ENCODE peak calls at places on chromosomes 6 and 20, in nine cellular contexts. P is IMR-90, E is Calu3, J is psoas muscle, C is heart right ventricle, O is HFFc6, X is neural progenitor cell, B is GM13977, H is suprapubic skin. M is an unnamed sample.

GRCh38 chr6:170221052-170221752 is 69.7 kb downstream of the DLL1 start:
- DNase-seq in O (no peak), P (no peak), J (no peak), B (no peak), H (peak; percentile 53), X (no peak), C (no peak), E (no peak), M (no peak)

GRCh38 chr6:105226598-105227291 is 46.9 kb upstream of the POPDC3 start:
- DNase-seq in X (no peak), J (no peak), P (peak; percentile 39), E (no peak), C (peak; percentile 17), O (peak; percentile 59), H (no peak), B (no peak), M (no peak)

GRCh38 chr6:145244712-145245111 is 490.6 kb downstream of the EPM2A start:
- DNase-seq in H (no peak), B (no peak), C (no peak), X (no peak), E (no peak), P (no peak), O (no peak), J (no peak), M (no peak)

GRCh38 chr6:36607782-36608386 is 13.7 kb downstream of the SRSF3 start:
- DNase-seq in O (no peak), X (no peak), J (no peak), B (no peak), C (no peak), P (no peak), H (peak; percentile 15), E (no peak), M (no peak)

GRCh38 chr20:38143238-38143645 is 21.8 kb downstream of the TGM2 start:
- DNase-seq in B (no peak), E (peak; percentile 91), J (no peak), H (no peak), P (no peak), X (no peak), C (no peak), O (no peak), M (no peak)

GRCh38 chr6:111211411-111212030 is 124.2 kb downstream of the SLC16A10 start:
- DNase-seq in B (no peak), C (no peak), O (no peak), H (no peak), X (no peak), E (no peak), P (no peak), J (peak; percentile 20), M (no peak)

GRCh38 chr20:50029697-50030428 is 47.1 kb downstream of the SNAI1 start:
- DNase-seq in J (peak; percentile 77), E (peak; percentile 58), B (no peak), X (no peak), P (peak; percentile 95), O (peak; percentile 92), H (no peak), C (peak; percentile 60), M (no peak)

GRCh38 chr6:98416027-98416426 is 418.3 kb upstream of the POU3F2 start:
- DNase-seq in B (no peak), O (no peak), X (no peak), J (no peak), C (no peak), H (no peak), P (no peak), E (no peak), M (no peak)

GRCh38 chr6:147040041-147040440 is 164.2 kb upstream of the STXBP5 start:
- DNase-seq in P (peak; percentile 55), X (no peak), E (no peak), C (no peak), O (no peak), J (no peak), B (no peak), H (no peak), M (no peak)

GRCh38 chr6:159463440-159463839 is 229.6 kb downstream of the SOD2 start:
- DNase-seq in J (no peak), P (peak; percentile 10), B (no peak), H (no peak), X (peak; percentile 58), C (no peak), E (no peak), O (no peak), M (no peak)

GRCh38 chr6:47456536-47456975 is 21.0 kb upstream of the CD2AP start:
- DNase-seq in B (no peak), O (no peak), H (no peak), X (no peak), C (no peak), J (no peak), E (no peak), P (no peak), M (no peak)

GRCh38 chr20:3051385-3052019 is 5.7 kb downstream of the MRPS26 start:
- DNase-seq in X (no peak), H (no peak), E (no peak), B (no peak), C (no peak), J (no peak), P (no peak), O (no peak), M (no peak)

GRCh38 chr20:11401988-11402387 is 515.7 kb upstream of the BTBD3 start:
- DNase-seq in P (no peak), E (no peak), O (no peak), X (no peak), J (no peak), H (no peak), B (no peak), C (no peak), M (peak; percentile 26)

GRCh38 chr6:128605961-128606360 is 85.6 kb upstream of the PTPRK start:
- DNase-seq in O (peak; percentile 23), X (no peak), C (no peak), E (no peak), P (peak; percentile 15), J (no peak), B (no peak), H (no peak), M (no peak)

GRCh38 chr20:64102647-64103354 is 4.6 kb downstream of the NPBWR2 start:
- DNase-seq in B (no peak), O (no peak), X (peak; percentile 84), P (no peak), J (peak; percentile 13), C (no peak), H (no peak), E (no peak), M (no peak)
- TF ChIP-seq CTCF in B (no peak), O (no peak), X (no peak), P (no peak), J (no peak), C (no peak), H (no peak), E (no peak), M (no peak)

GRCh38 chr6:43667245-43668150 is 20.1 kb downstream of the MRPS18A start:
- DNase-seq in O (peak; percentile 23), C (peak; percentile 83), J (peak; percentile 84), E (peak; percentile 94), X (peak; percentile 84), P (peak; percentile 60), B (peak; percentile 84), H (peak; percentile 86), M (peak; percentile 82)

GRCh38 chr6:43669922-43670622 is 17.5 kb downstream of the MRPS18A start:
- DNase-seq in C (no peak), E (no peak), H (no peak), O (no peak), P (no peak), J (no peak), B (peak; percentile 45), X (no peak), M (peak; percentile 58)

GRCh38 chr6:43666181-43666920 is 21.2 kb downstream of the MRPS18A start:
- DNase-seq in H (no peak), P (no peak), X (peak; percentile 33), J (no peak), O (no peak), C (no peak), B (no peak), E (no peak), M (no peak)

GRCh38 chr6:43669050-43669921 is 18.3 kb downstream of the MRPS18A start:
- DNase-seq in E (peak; percentile 29), P (peak; percentile 59), B (no peak), J (peak; percentile 82), X (peak; percentile 64), C (peak; percentile 72), O (peak; percentile 55), H (peak; percentile 83), M (no peak)

GRCh38 chr6:43668151-43669028 is 19.2 kb downstream of the MRPS18A start:
- DNase-seq in J (peak; percentile 74), O (peak; percentile 22), H (no peak), B (peak; percentile 75), E (peak; percentile 87), P (peak; percentile 36), C (peak; percentile 57), X (peak; percentile 80), M (peak; percentile 75)
- TF ChIP-seq CTCF in J (peak; percentile 52), O (peak; percentile 77), H (peak; percentile 21), B (peak; percentile 73), E (peak; percentile 85), P (peak; percentile 52), C (peak; percentile 61), X (peak; percentile 56), M (peak; percentile 49)

GRCh38 chr6:1130692-1131091 is 181.2 kb upstream of the FOXQ1 start:
- DNase-seq in C (peak; percentile 51), J (no peak), O (no peak), P (no peak), X (no peak), B (no peak), E (no peak), H (no peak), M (no peak)
- TF ChIP-seq CTCF in C (no peak), J (no peak), O (no peak), P (no peak), X (no peak), B (no peak), E (no peak), H (no peak), M (no peak)

GRCh38 chr6:72212686-72213085 is 326.3 kb downstream of the RIMS1 start:
- DNase-seq in J (no peak), H (no peak), B (no peak), X (no peak), E (no peak), O (no peak), P (no peak), C (no peak), M (no peak)

GRCh38 chr6:72219536-72219935 is 333.2 kb downstream of the RIMS1 start:
- DNase-seq in C (no peak), J (no peak), O (no peak), P (peak; percentile 23), X (no peak), H (no peak), E (no peak), B (no peak), M (no peak)

GRCh38 chr6:72217626-72218025 is 331.3 kb downstream of the RIMS1 start:
- DNase-seq in J (no peak), P (no peak), C (no peak), B (no peak), E (no peak), X (no peak), H (no peak), O (no peak), M (no peak)

GRCh38 chr6:72216222-72217106 is 330.1 kb downstream of the RIMS1 start:
- DNase-seq in O (no peak), J (no peak), E (peak; percentile 80), B (no peak), C (no peak), P (no peak), X (no peak), H (no peak), M (no peak)

DNA sequence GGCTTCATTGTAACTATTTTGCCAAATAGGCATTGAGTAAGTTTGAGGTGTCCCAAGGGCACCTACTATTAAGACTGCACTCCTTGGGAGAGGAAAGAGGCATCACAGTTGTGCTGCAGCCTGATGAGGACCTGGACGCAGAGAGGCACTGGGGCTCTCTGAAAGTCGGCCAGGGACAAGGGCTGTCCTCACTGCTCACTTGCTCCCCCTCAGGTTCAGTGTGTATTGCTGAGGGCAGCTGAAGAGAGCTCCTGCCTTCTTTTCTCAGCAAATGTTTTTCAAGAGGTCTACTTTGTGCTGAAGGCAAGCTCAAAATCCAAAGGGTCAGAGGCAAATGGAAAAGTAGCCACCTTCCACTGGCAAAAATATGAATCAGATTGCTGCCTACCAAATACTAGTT is 331.8 kb downstream of the RIMS1 start:
- DNase-seq in X (peak; percentile 81), B (peak; percentile 8), H (no peak), O (peak; percentile 37), C (no peak), P (peak; percentile 38), J (no peak), E (peak; percentile 57), M (peak; percentile 17)
- TF ChIP-seq CTCF in X (peak; percentile 66), B (peak; percentile 29), H (no peak), O (peak; percentile 73), C (no peak), P (peak; percentile 45), J (no peak), E (peak; percentile 75), M (peak; percentile 15)